ENCODE peak calls at places on chromosomes 13 and 19, in four cellular contexts. T is NCI-H524, Y is ELR, X is fibroblast of pulmonary artery. K is an unnamed sample.
A peak's percentile ranks its signal among the peaks of the same experiment; 100 is the strongest.

GRCh38 chr19:33050110-33050509 is 14.6 kb downstream of the RHPN2 start:
- DNase-seq in X (no peak), Y (no peak), T (no peak), K (no peak)

GRCh38 chr19:29092712-29093552 is 120.0 kb downstream of the UQCRFS1 start:
- DNase-seq in Y (no peak), T (no peak), X (no peak), K (no peak)

GRCh38 chr19:21158523-21159135 is 16.8 kb downstream of the ZNF431 start:
- DNase-seq in Y (peak; percentile 55), T (no peak), X (peak; percentile 69), K (no peak)

GRCh38 chr13:28541966-28542365 is 47.0 kb upstream of the FLT1 start:
- DNase-seq in T (no peak), Y (no peak), X (peak; percentile 82), K (no peak)

GRCh38 chr13:104984296-104984818 is 1551.1 kb downstream of the EFNB2 start:
- DNase-seq in X (peak; percentile 65), Y (peak; percentile 12), T (no peak), K (peak; percentile 66)

GRCh38 chr19:55777528-55777927 is 8.6 kb downstream of the RFPL4AL1 start:
- DNase-seq in T (no peak), X (no peak), Y (no peak), K (no peak)

GRCh38 chr13:24033527-24034302 is 126.8 kb upstream of the SPATA13 start:
- DNase-seq in Y (no peak), X (peak; percentile 96), T (no peak), K (no peak)

GRCh38 chr13:84366484-84366883 is 484.2 kb upstream of the SLITRK1 start:
- DNase-seq in Y (no peak), T (no peak), X (peak; percentile 21), K (no peak)

GRCh38 chr19:49042177-49042576 is 1.5 kb upstream of the CGB5 start:
- DNase-seq in Y (peak; percentile 80), X (no peak), T (no peak), K (no peak)

GRCh38 chr13:62320129-62320724 is 904.6 kb upstream of the PCDH20 start:
- DNase-seq in X (peak; percentile 76), T (no peak), Y (peak; percentile 70), K (peak; percentile 25)

GRCh38 chr13:25920931-25921330 is 130.9 kb downstream of the SHISA2 start:
- DNase-seq in T (no peak), X (no peak), Y (no peak), K (no peak)